ENCODE peak calls at places on chromosomes 3 and 15, in eight cellular contexts. P is KG1; T is GM03348; A is activated CD4-positive, CD25-positive, alpha-beta regulatory T cell treated with anti-CD3 and anti-CD28 coated beads, Interleukin-2, amount 50 U/mL, for 72 hours; J is GF-D8; M is hepatic stellate cell; D is activated T-helper 1 cell treated with Interleukin-2 at 50 U/mL for 16 hours; N is iPS DF 6.9. B is an unnamed sample.

GRCh38 chr15:56371495-56372147 is 6.4 kb downstream of the TEX9 start:
- DNase-seq in P (no peak), T (no peak), A (no peak), J (no peak), M (no peak), D (no peak), N (no peak), B (no peak)

GRCh38 chr3:134880431-134880830 is 85.4 kb downstream of the EPHB1 start:
- DNase-seq in P (no peak), T (no peak), A (no peak), J (no peak), M (no peak), D (no peak), N (no peak), B (no peak)

GRCh38 chr15:40063563-40064011 is 24.6 kb upstream of the SRP14 start:
- DNase-seq in P (no peak), T (peak), A (no peak), J (no peak), M (no peak), D (no peak), N (no peak), B (no peak)

GRCh38 chr15:60799885-60800728 is 321.2 kb upstream of the ICE2 start:
- DNase-seq in P (no peak), T (peak), A (no peak), J (no peak), M (no peak), D (no peak), N (no peak), B (no peak)

GRCh38 chr3:136883967-136884720 is 22.1 kb downstream of the NCK1 start:
- DNase-seq in P (no peak), T (no peak), A (no peak), J (no peak), M (no peak), D (no peak), N (no peak), B (no peak)

GRCh38 chr15:38308797-38309196 is 56.2 kb downstream of the SPRED1 start:
- DNase-seq in P (no peak), T (no peak), A (no peak), J (no peak), M (no peak), D (no peak), N (no peak), B (no peak)

GRCh38 chr3:124234852-124235252 is 242.9 kb upstream of the ROPN1 start:
- DNase-seq in P (no peak), T (no peak), A (no peak), J (no peak), M (no peak), D (no peak), N (no peak), B (no peak)

GRCh38 chr15:31265871-31266711 is 60.5 kb upstream of the KLF13 start:
- DNase-seq in P (peak), T (no peak), A (peak), J (peak), M (no peak), D (peak), N (no peak), B (peak)

GRCh38 chr3:94412966-94413720 is 350.3 kb downstream of the NSUN3 start:
- DNase-seq in P (no peak), T (no peak), A (no peak), J (no peak), M (no peak), D (no peak), N (no peak), B (no peak)

GRCh38 chr15:85402195-85402921 is 22.0 kb downstream of the AKAP13 start:
- DNase-seq in P (no peak), T (no peak), A (no peak), J (no peak), M (no peak), D (no peak), N (no peak), B (no peak)

GRCh38 chr3:129047553-129047839 is 13.1 kb upstream of the GP9 start:
- DNase-seq in P (no peak), T (no peak), A (no peak), J (no peak), M (no peak), D (no peak), N (no peak), B (no peak)

GRCh38 chr3:126895178-126896066 is 87.5 kb upstream of the PLXNA1 start:
- DNase-seq in P (no peak), T (no peak), A (no peak), J (no peak), M (peak), D (no peak), N (no peak), B (peak)

GRCh38 chr15:62752687-62753517 is 289.6 kb upstream of the TPM1 start:
- DNase-seq in P (no peak), T (peak), A (no peak), J (no peak), M (peak), D (no peak), N (no peak), B (no peak)

GRCh38 chr3:137163958-137164357 is 206.2 kb downstream of the IL20RB start:
- DNase-seq in P (no peak), T (no peak), A (no peak), J (no peak), M (no peak), D (no peak), N (no peak), B (no peak)

GRCh38 chr3:113232367-113232766 is 21.0 kb downstream of the BOC start:
- DNase-seq in P (no peak), T (no peak), A (no peak), J (no peak), M (no peak), D (no peak), N (no peak), B (no peak)

GRCh38 chr3:175338775-175339535 is 479.8 kb downstream of the NAALADL2 start:
- DNase-seq in P (no peak), T (peak), A (no peak), J (no peak), M (peak), D (no peak), N (no peak), B (no peak)

GRCh38 chr15:77804210-77804609 is 171.5 kb upstream of the LINGO1 start:
- DNase-seq in P (no peak), T (no peak), A (no peak), J (no peak), M (no peak), D (no peak), N (no peak), B (no peak)

GRCh38 chr3:117932441-117932840 is 1102.2 kb downstream of the IGSF11 start:
- DNase-seq in P (no peak), T (no peak), A (no peak), J (no peak), M (no peak), D (no peak), N (no peak), B (no peak)

GRCh38 chr3:138442433-138442832 is 8.0 kb downstream of the ESYT3 start:
- DNase-seq in P (no peak), T (peak), A (no peak), J (no peak), M (peak), D (no peak), N (no peak), B (no peak)

GRCh38 chr3:24110051-24110450 is 165.0 kb downstream of the NR1D2 start:
- DNase-seq in P (no peak), T (peak), A (no peak), J (no peak), M (no peak), D (no peak), N (no peak), B (no peak)

GRCh38 chr3:64987731-64988130 is 299.9 kb upstream of the ADAMTS9 start:
- DNase-seq in P (no peak), T (no peak), A (no peak), J (no peak), M (no peak), D (no peak), N (no peak), B (no peak)

B was measured in SK-N-MC.